ENCODE peak calls at places on chromosomes 1 and 21, in four cellular contexts. W is gastrocnemius medialis, P is transverse colon, A is ovary. K is an unnamed sample.

GRCh38 chr1:97334454-97334853 is 586.4 kb downstream of the DPYD start:
- DNase-seq in W (no peak), P (no peak), A (no peak), K (no peak)

GRCh38 chr1:203520315-203520714 is 26.4 kb downstream of the OPTC start:
- DNase-seq in P (no peak), A (no peak), W (no peak), K (no peak)

GRCh38 chr21:25569084-25569483 is 38.2 kb downstream of the MRPL39 start:
- DNase-seq in A (no peak), W (no peak), P (no peak), K (no peak)

GRCh38 chr21:44919913-44920693 is 596 bp downstream of the ITGB2 start:
- DNase-seq in A (no peak), P (no peak), W (no peak), K (no peak)

GRCh38 chr1:210736681-210737080 is 397.3 kb downstream of the KCNH1 start:
- DNase-seq in W (no peak), A (no peak), P (no peak), K (no peak)

GRCh38 chr1:43282220-43283195 is 2.9 kb downstream of the C1orf210 start:
- DNase-seq in A (no peak), P (no peak), W (no peak), K (no peak)

GRCh38 chr1:214281902-214282695 is 1.1 kb downstream of the SMYD2 start:
- DNase-seq in P (peak; percentile 52), W (no peak), A (no peak), K (peak; percentile 57)

GRCh38 chr1:233105225-233105624 is 154.8 kb downstream of the NTPCR start:
- DNase-seq in W (no peak), P (no peak), A (no peak), K (no peak)

GRCh38 chr1:4071675-4072074 is 171.6 kb upstream of the C1orf174 start:
- DNase-seq in W (no peak), P (no peak), A (no peak), K (no peak)

GRCh38 chr1:184242507-184242943 is 144.3 kb upstream of the C1orf21 start:
- DNase-seq in A (no peak), P (no peak), W (no peak), K (no peak)

GRCh38 chr1:41582851-41583657 is 98.6 kb upstream of the EDN2 start:
- DNase-seq in P (no peak), W (no peak), A (no peak), K (peak; percentile 21)

GRCh38 chr1:31809698-31810097 is 6.1 kb downstream of the SPOCD1 start:
- DNase-seq in A (no peak), P (no peak), W (no peak), K (no peak)

GRCh38 chr21:31276663-31277062 is 67.4 kb downstream of the TIAM1 start:
- DNase-seq in A (no peak), W (no peak), P (no peak), K (no peak)

GRCh38 chr21:31281561-31281960 is 62.5 kb downstream of the TIAM1 start:
- DNase-seq in A (no peak), W (no peak), P (no peak), K (no peak)

GRCh38 chr21:31279214-31279613 is 64.8 kb downstream of the TIAM1 start:
- DNase-seq in W (no peak), P (no peak), A (no peak), K (no peak)

GRCh38 chr21:31279986-31280385 is 64.1 kb downstream of the TIAM1 start:
- DNase-seq in P (no peak), A (no peak), W (no peak), K (no peak)

DNA sequence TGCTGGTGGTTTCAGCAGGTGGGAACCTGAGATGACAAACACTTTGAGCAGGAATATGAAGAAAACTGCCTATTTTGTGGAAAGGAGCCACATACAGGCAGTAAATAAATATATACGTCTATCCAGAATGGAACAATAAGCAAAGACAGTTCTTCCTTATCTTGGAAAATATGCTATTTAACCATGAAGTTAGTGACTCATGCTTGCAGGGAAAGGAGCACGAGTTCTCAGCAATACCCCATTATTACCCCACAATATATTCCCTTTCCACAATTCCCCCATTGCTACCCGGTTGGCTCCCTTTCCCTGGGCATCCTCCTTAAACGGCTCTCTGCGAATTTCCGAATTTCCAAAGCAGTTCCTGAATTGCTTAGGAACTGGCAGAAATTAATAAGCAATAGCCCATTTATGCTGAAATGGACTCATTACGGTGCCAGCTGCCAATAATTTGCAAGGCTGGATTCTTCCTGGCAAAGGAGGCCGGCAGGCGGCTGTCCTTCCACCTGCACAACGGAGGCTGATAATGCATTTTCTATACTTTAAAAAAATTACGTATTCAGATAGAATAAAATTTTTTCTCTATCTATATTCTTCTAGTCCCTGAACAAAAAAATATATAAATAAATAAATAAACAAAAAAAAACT is 65.4 kb downstream of the TIAM1 start:
- DNase-seq in A (no peak), P (no peak), W (no peak), K (no peak)
- H3K4me3 ChIP-seq in A (no peak overlapping the region), P (no peak overlapping the region), W (no peak overlapping the region), K (no peak overlapping the region)

GRCh38 chr1:45326627-45327591 is at the start of gene HPDL:
- DNase-seq in W (peak; percentile 38), A (peak; percentile 75), P (peak; percentile 80), K (peak; percentile 66)
- TF ChIP-seq POLR2A in W (peak; percentile 24), A (no peak), P (peak; percentile 22), K (no peak)

DNA sequence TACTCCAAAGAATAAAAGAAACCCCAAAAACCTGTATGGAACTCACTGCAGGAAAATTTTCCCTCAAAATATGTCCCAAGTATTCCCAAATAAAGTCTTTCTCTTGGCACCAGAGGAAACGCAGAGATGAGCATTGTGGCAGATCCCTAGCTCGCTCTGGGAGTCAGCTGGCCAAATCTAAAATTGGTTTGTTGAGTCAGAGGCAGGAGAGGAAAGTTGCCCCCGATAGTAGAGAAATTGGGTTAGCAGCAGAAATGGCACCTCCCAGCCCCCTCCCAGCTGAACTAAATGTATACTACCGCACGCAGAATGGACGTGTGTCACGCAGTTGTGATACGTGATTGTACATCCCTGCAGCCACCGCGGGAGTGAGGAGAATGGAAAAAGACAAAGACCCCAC is 39.9 kb upstream of the TARBP1 start:
- DNase-seq in P (no peak), A (no peak), W (no peak), K (no peak)
- H3K4me1 ChIP-seq in P (peaks cover 11% of the 10 kb centered on the region), A (peaks cover 3% of the 10 kb centered on the region), W (peaks cover 61% of the 10 kb centered on the region), K (peaks cover 34% of the 10 kb centered on the region)

GRCh38 chr1:218778731-218779130 is 394.9 kb upstream of the LYPLAL1 start:
- DNase-seq in P (no peak), A (no peak), W (no peak), K (no peak)
- H3K4me3 ChIP-seq in P (no peak overlapping the region), A (no peak overlapping the region), W (no peak overlapping the region), K (no peak overlapping the region)

GRCh38 chr1:144551107-144551542 is 41.6 kb upstream of the PPIAL4F start:
- DNase-seq in P (peak; percentile 14), W (no peak), A (no peak), K (no peak)

DNA sequence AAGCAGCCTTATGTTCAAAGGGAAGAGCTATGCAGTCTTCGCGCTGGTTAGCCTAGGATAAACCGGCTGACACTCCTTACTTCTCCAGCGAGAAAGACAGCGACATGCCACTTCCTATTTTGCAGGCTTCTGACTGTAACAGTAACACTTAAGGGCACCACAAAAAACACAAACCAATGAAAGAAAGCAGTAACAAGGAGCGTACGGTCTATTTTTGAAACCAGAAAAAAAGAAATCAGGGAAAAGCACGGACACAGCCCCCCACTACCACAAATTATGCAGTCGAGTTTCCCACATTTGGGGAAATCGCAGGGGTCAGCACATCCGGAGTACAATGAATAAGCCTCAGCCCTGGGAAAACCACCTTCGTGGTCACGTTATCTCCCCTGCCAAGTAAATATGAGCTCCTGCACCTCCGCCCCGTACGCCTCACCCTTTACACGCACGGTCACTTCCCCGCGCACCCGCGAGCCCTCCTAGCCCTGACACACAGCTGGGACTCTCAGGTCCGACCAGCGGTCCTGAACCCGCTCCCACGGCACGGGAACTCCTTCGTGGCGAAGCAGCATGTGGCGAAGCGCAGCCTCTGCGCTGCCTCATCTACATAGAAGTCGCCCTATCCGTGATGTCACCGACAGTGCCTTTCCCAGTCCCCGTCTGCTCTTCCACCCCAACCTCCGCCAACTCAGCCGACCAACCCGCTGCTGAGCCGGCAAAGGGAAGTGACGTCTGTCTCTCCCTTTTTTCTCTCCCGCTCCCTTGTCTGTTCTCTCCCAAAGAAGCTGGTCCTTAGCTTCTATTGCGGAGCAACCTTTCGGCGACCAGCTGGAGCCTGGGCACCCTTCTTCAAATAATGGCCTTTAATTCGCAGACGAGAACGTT is 40.9 kb upstream of the PPIAL4F start:
- DNase-seq in W (peak; percentile 67), A (no peak), P (peak; percentile 85), K (peak; percentile 60)
- TF ChIP-seq POLR2A in W (peak; percentile 88), A (no peak), P (peak; percentile 58), K (no peak)

GRCh38 chr1:85571830-85572229 is 8.7 kb upstream of the CCN1 start:
- DNase-seq in W (no peak), P (no peak), A (no peak), K (no peak)
- H3K4me1 ChIP-seq in W (no peaks in the 10 kb centered on the region), P (peaks cover 9% of the 10 kb centered on the region), A (peaks cover 3% of the 10 kb centered on the region), K (no peaks in the 10 kb centered on the region)

DNA sequence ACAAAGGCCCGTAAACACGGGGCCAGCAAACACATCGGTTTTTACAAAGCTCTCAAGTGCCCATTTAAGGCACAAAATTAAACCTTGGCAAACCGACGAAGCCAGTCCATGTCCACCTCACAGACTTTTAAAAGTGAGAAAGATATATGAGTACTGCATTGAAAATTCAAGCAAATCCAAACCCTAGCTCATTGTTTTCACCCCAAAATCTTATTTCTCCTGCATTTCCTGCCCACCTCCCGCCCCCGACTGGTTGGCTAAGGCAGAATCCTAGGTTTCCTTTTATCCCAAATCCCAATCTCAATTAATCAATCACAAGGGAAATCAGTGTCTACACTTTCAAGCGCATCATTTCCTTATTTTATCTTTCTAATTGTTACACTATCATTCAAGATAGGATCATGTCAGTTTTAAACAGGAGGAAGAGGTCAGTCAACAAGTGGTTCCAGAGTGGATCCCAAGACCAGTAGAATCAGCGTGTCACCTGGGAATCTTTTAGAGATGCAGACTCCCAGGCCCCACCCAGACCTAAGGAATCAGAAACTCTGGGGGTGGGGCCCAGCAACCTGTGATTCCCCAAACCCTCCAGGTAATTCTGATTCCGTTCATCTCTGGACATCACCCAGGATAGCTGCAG is 1.7 kb upstream of the GNG4 start:
- DNase-seq in A (no peak), P (no peak), W (no peak), K (no peak)
- H3K4me3 ChIP-seq in A (peak overlapping the region; percentile 41), P (no peak overlapping the region), W (peak overlapping the region; percentile 45), K (no peak overlapping the region)

GRCh38 chr1:147891088-147891487 is 11.5 kb upstream of the GJA8 start:
- DNase-seq in P (no peak), W (no peak), A (no peak), K (no peak)
- TF ChIP-seq POLR2A in P (no peak), W (no peak), A (no peak), K (no peak)

DNA sequence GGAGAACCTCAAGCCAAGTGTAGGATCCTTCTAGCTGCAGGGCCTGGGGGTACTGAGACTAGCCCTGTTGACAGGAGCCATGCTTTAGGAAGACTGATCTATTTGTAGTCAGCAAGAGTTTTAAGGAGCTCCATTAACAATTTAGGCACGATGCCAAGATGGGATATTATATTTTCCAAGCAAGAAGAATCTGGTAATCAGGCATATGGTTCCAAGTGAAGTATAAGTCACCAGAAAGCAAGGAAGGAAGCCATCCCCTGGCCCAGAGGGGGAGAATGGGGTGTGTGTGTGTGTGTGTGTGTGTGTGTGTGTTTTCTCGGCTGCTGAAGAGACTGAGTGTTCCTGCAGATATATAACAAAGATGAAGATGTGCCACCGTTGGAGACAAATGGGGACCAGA is 7.1 kb downstream of the IFNAR2 start:
- DNase-seq in A (no peak), P (no peak), W (no peak), K (no peak)
- H3K4me1 ChIP-seq in A (no peaks in the 10 kb centered on the region), P (no peaks in the 10 kb centered on the region), W (peaks cover 44% of the 10 kb centered on the region), K (peaks cover 32% of the 10 kb centered on the region)

GRCh38 chr1:113804421-113805255 is 7.6 kb downstream of the RSBN1 start:
- DNase-seq in W (no peak), A (no peak), P (no peak), K (no peak)
- H3K4me3 ChIP-seq in W (peak overlapping the region; percentile 5), A (no peak overlapping the region), P (no peak overlapping the region), K (no peak overlapping the region)